ENCODE peak calls at places on chromosomes 4 and X, in eight cellular contexts. O is suprapubic skin, R is right lobe of liver, C is Peyer's patch, Y is lower leg skin, B is IMR-90, L is body of pancreas, P is heart left ventricle. M is an unnamed sample.

GRCh38 chr4:18536420-18536819 is 514.9 kb upstream of the LCORL start:
- DNase-seq in Y (no peak), B (no peak), L (no peak), C (no peak), R (no peak), O (no peak), P (no peak), M (no peak)

GRCh38 chrX:151226941-151227340 is 50.6 kb downstream of the GPR50 start:
- DNase-seq in B (no peak), R (no peak), P (no peak), O (no peak), C (no peak), L (no peak), Y (no peak), M (no peak)

GRCh38 chr4:39046243-39046642 is 14.0 kb upstream of the TMEM156 start:
- DNase-seq in L (peak), P (no peak), O (no peak), Y (no peak), C (no peak), B (peak), R (no peak), M (no peak)

GRCh38 chrX:131677655-131678628 is 134.1 kb downstream of the OR13H1 start:
- DNase-seq in P (no peak), R (peak), C (peak), O (no peak), B (peak), Y (no peak), L (peak), M (peak)

GRCh38 chrX:150148749-150149672 is 210.7 kb upstream of the EOLA2 start:
- DNase-seq in O (no peak), P (no peak), Y (no peak), L (no peak), R (no peak), C (no peak), B (peak), M (no peak)

GRCh38 chr4:75011131-75011795 is 78.3 kb downstream of the PARM1 start:
- DNase-seq in L (no peak), O (no peak), P (no peak), C (no peak), Y (no peak), B (no peak), R (no peak), M (no peak)

GRCh38 chr4:102569200-102569599 is 68.0 kb downstream of the NFKB1 start:
- DNase-seq in R (no peak), O (no peak), P (no peak), C (no peak), Y (no peak), B (peak), L (no peak), M (no peak)

GRCh38 chr4:142845293-142846070 is 619 bp downstream of the INPP4B start:
- DNase-seq in R (peak), L (peak), C (peak), O (no peak), Y (no peak), B (no peak), P (peak), M (no peak)

GRCh38 chr4:78971326-78971725 is 32.1 kb upstream of the PAQR3 start:
- DNase-seq in R (no peak), Y (peak), O (no peak), C (no peak), P (peak), L (peak), B (no peak), M (no peak)

GRCh38 chrX:70087857-70088256 is 25.6 kb downstream of the OTUD6A start:
- DNase-seq in B (peak), P (peak), Y (no peak), L (peak), O (no peak), R (no peak), C (no peak), M (peak)

GRCh38 chr4:156521631-156522030 is 450.0 kb downstream of the PDGFC start:
- DNase-seq in R (no peak), C (no peak), O (no peak), L (no peak), B (no peak), P (no peak), Y (no peak), M (no peak)

GRCh38 chr4:1648962-1649361 is 35.2 kb downstream of the FAM53A start:
- DNase-seq in B (no peak), C (no peak), R (no peak), L (no peak), Y (no peak), P (no peak), O (no peak), M (no peak)

GRCh38 chrX:105869676-105870075 is 47.3 kb downstream of the NRK start:
- DNase-seq in P (no peak), B (peak), R (no peak), L (no peak), O (no peak), Y (no peak), C (no peak), M (no peak)

GRCh38 chr4:175560628-175561027 is 251.4 kb downstream of the GPM6A start:
- DNase-seq in L (no peak), R (no peak), P (no peak), O (no peak), C (no peak), B (peak), Y (no peak), M (no peak)

GRCh38 chr4:7371122-7371941 is 63.4 kb downstream of the PSAPL1 start:
- DNase-seq in Y (no peak), O (no peak), R (no peak), B (peak), P (no peak), L (no peak), C (no peak), M (no peak)

GRCh38 chrX:135275973-135276372 is 24.1 kb downstream of the ETDA start:
- DNase-seq in O (no peak), R (no peak), B (no peak), P (no peak), Y (no peak), L (no peak), C (no peak), M (no peak)

GRCh38 chr4:47486306-47486705 is 1.2 kb downstream of the ATP10D start:
- DNase-seq in O (no peak), C (no peak), Y (no peak), L (no peak), P (no peak), R (no peak), B (no peak), M (no peak)

GRCh38 chr4:2243682-2244380 is 1.9 kb upstream of the HAUS3 start:
- DNase-seq in O (peak), B (peak), P (peak), R (no peak), Y (no peak), L (peak), C (peak), M (peak)

GRCh38 chr4:182644326-182645050 is 272.7 kb downstream of the DCTD start:
- DNase-seq in P (no peak), C (no peak), B (peak), R (no peak), Y (no peak), L (no peak), O (no peak), M (no peak)

GRCh38 chr4:177480796-177481195 is 38.6 kb upstream of the AGA start:
- DNase-seq in B (peak), C (no peak), O (no peak), Y (no peak), P (no peak), R (no peak), L (no peak), M (no peak)

GRCh38 chr4:138087181-138087714 is 154.9 kb downstream of the SLC7A11 start:
- DNase-seq in P (no peak), O (no peak), B (no peak), Y (no peak), L (no peak), R (no peak), C (no peak), M (no peak)

GRCh38 chr4:126592088-126592487 is 1040.7 kb upstream of the INTU start:
- DNase-seq in P (no peak), Y (no peak), L (no peak), R (no peak), C (no peak), O (no peak), B (peak), M (no peak)

GRCh38 chrX:67718926-67719325 is 175.1 kb downstream of the AR start:
- DNase-seq in C (no peak), O (no peak), R (no peak), B (no peak), P (peak), L (no peak), Y (no peak), M (no peak)

GRCh38 chrX:49956313-49956712 is 33.9 kb downstream of the CLCN5 start:
- DNase-seq in O (no peak), L (no peak), B (no peak), R (no peak), C (no peak), Y (no peak), P (no peak), M (no peak)

GRCh38 chr4:129355529-129355928 is 259.6 kb downstream of the C4orf33 start:
- DNase-seq in C (no peak), P (no peak), L (no peak), R (no peak), Y (no peak), B (no peak), O (no peak), M (no peak)

GRCh38 chr4:118351851-118352827 is 664 bp downstream of the PRSS12 start:
- DNase-seq in L (peak), Y (no peak), B (peak), R (peak), C (peak), P (no peak), O (peak), M (peak)

GRCh38 chr4:48331577-48332340 is 9.6 kb upstream of the SLAIN2 start:
- DNase-seq in R (no peak), O (no peak), P (no peak), B (peak), L (no peak), C (no peak), Y (no peak), M (peak)

GRCh38 chrX:138378876-138379275 is 332.6 kb downstream of the FGF13 start:
- DNase-seq in L (no peak), O (no peak), R (no peak), C (no peak), Y (no peak), B (no peak), P (no peak), M (no peak)

GRCh38 chrX:35076061-35076460 is 133.5 kb downstream of the FAM47B start:
- DNase-seq in R (no peak), P (no peak), O (no peak), L (no peak), C (no peak), Y (no peak), B (no peak), M (no peak)

GRCh38 chr4:73704314-73705055 is 35.9 kb upstream of the CXCL8 start:
- DNase-seq in C (peak), O (no peak), B (peak), Y (peak), L (peak), R (no peak), P (peak), M (peak)

GRCh38 chrX:103101280-103102042 is 8.5 kb upstream of the NXF3 start:
- DNase-seq in Y (no peak), B (no peak), P (no peak), O (no peak), R (no peak), C (no peak), L (peak), M (peak)

GRCh38 chr4:114281561-114281960 is 302.1 kb upstream of the ARSJ start:
- DNase-seq in O (no peak), B (peak), R (no peak), C (no peak), Y (no peak), P (no peak), L (no peak), M (no peak)

GRCh38 chr4:110900206-110900769 is 277.4 kb upstream of the PITX2 start:
- DNase-seq in B (peak), R (no peak), L (no peak), P (no peak), C (no peak), Y (no peak), O (no peak), M (no peak)

GRCh38 chr4:145938618-145939177 is at the start of gene ZNF827:
- DNase-seq in B (peak), Y (peak), R (peak), O (no peak), P (peak), L (peak), C (peak), M (peak)
- TF ChIP-seq POLR2A in B (no peak), Y (no peak), R (no peak), O (no peak), P (no peak), L (no peak), C (peak), M (peak)

GRCh38 chrX:45769919-45770582 is 569.4 kb upstream of the DIPK2B start:
- DNase-seq in C (peak), O (peak), Y (peak), R (peak), L (peak), B (peak), P (peak), M (peak)
- TF ChIP-seq POLR2A in C (peak), O (no peak), Y (no peak), R (peak), L (no peak), B (peak), P (no peak), M (no peak)

GRCh38 chrX:23786268-23786815 is 3.4 kb downstream of the SAT1 start:
- DNase-seq in Y (no peak), C (no peak), B (no peak), O (no peak), L (no peak), R (no peak), P (no peak), M (no peak)

GRCh38 chrX:23783569-23784486 is 855 bp downstream of the SAT1 start:
- DNase-seq in L (no peak), Y (no peak), B (no peak), C (no peak), P (no peak), R (no peak), O (no peak), M (peak)

GRCh38 chrX:23784487-23785301 is 1.7 kb downstream of the SAT1 start:
- DNase-seq in Y (no peak), B (peak), L (no peak), O (no peak), P (no peak), C (no peak), R (no peak), M (peak)

GRCh38 chrX:23787745-23788118 is 4.8 kb downstream of the SAT1 start:
- DNase-seq in O (no peak), R (no peak), B (no peak), P (no peak), C (no peak), Y (no peak), L (no peak), M (no peak)

GRCh38 chrX:23785564-23785963 is 2.6 kb downstream of the SAT1 start:
- DNase-seq in Y (no peak), B (no peak), L (no peak), P (no peak), C (no peak), O (no peak), R (no peak), M (no peak)
- TF ChIP-seq POLR2A in Y (no peak), B (no peak), L (no peak), P (no peak), C (no peak), O (no peak), R (no peak), M (no peak)

GRCh38 chr4:53233396-53233795 is 132.5 kb downstream of the SCFD2 start:
- DNase-seq in R (no peak), B (peak), P (no peak), O (no peak), C (no peak), L (no peak), Y (no peak), M (no peak)
- TF ChIP-seq POLR2A in R (no peak), B (no peak), P (no peak), O (no peak), C (no peak), L (no peak), Y (no peak), M (no peak)

M was measured in erythroblast.